ENCODE peak calls at places on chromosome 9, in seven cellular contexts. P, X, V, I, U, C and N are unnamed samples.

GRCh38 chr9:136592666-136593065 is 46.8 kb upstream of the NOTCH1 start:
- DNase-seq in V (no peak), U (no peak), I (no peak), X (no peak), P (peak), C (no peak), N (no peak)

GRCh38 chr9:126516936-126517750 is 96.6 kb upstream of the LMX1B start:
- DNase-seq in I (peak), C (peak), U (peak), V (peak), P (peak), X (peak), N (no peak)

GRCh38 chr9:112861638-112862555 is 28.8 kb downstream of the SLC46A2 start:
- DNase-seq in C (no peak), X (no peak), V (no peak), P (no peak), I (no peak), U (no peak), N (no peak)

GRCh38 chr9:6109571-6109970 is 94.1 kb upstream of the RANBP6 start:
- DNase-seq in C (no peak), U (no peak), X (no peak), V (no peak), I (no peak), P (no peak), N (no peak)

GRCh38 chr9:72365525-72366256 is 683 bp upstream of the ZFAND5 start:
- DNase-seq in U (peak), V (peak), C (peak), X (peak), P (peak), I (peak), N (peak)

GRCh38 chr9:96204853-96205252 is 97.1 kb downstream of the HSD17B3 start:
- DNase-seq in U (no peak), I (no peak), V (no peak), P (no peak), C (no peak), X (no peak), N (no peak)

GRCh38 chr9:106868565-106868964 is 5.6 kb downstream of the ZNF462 start:
- DNase-seq in U (no peak), P (no peak), I (no peak), C (no peak), V (no peak), X (no peak), N (no peak)

GRCh38 chr9:134216961-134217360 is 52.6 kb upstream of the RNU6ATAC start:
- DNase-seq in P (peak), U (no peak), X (no peak), V (no peak), C (no peak), I (no peak), N (no peak)

GRCh38 chr9:89153618-89154017 is 25.0 kb downstream of the SHC3 start:
- DNase-seq in C (no peak), I (no peak), U (no peak), V (no peak), X (peak), P (no peak), N (no peak)

GRCh38 chr9:101478906-101479305 is 43.3 kb upstream of the ALDOB start:
- DNase-seq in X (no peak), C (no peak), I (no peak), P (no peak), U (no peak), V (no peak), N (no peak)

GRCh38 chr9:110528645-110529044 is 50.9 kb downstream of the SVEP1 start:
- DNase-seq in I (no peak), V (no peak), X (no peak), U (no peak), P (no peak), C (no peak), N (no peak)

GRCh38 chr9:69412741-69413150 is 87.7 kb downstream of the ENTREP1 start:
- DNase-seq in I (peak), C (peak), V (peak), P (peak), X (peak), U (no peak), N (peak)

GRCh38 chr9:129276486-129277260 is 98.6 kb upstream of the IER5L start:
- DNase-seq in P (no peak), C (no peak), X (no peak), V (no peak), U (no peak), I (no peak), N (no peak)

GRCh38 chr9:83047839-83048775 is 14.8 kb downstream of the RASEF start:
- DNase-seq in C (no peak), X (peak), P (no peak), U (no peak), V (no peak), I (peak), N (no peak)

DNA sequence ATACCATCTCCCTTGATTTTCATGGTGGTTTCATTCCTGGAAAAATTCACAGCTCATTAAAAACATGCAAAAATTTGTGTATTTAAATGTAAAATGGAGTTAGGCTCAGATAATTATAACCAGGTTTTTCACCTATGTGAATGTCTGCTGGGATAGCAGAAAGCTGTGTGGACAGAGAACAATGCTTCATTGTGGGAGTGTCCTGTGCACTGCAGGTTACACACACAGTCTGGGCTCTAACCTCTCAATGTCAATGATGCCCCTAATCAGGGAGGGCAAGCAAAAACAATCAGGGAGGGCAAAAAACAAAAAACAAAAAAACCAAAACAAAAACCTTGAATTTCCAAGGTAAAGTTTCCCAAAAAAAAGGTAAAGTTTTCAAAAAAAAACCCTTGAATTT is 158.9 kb upstream of the KLF9 start:
- DNase-seq in P (no peak), X (no peak), C (no peak), I (no peak), U (no peak), V (no peak), N (no peak)
- TF ChIP-seq CTCF in P (no peak), X (no peak), C (no peak), I (no peak), U (no peak), V (no peak), N (no peak)

DNA sequence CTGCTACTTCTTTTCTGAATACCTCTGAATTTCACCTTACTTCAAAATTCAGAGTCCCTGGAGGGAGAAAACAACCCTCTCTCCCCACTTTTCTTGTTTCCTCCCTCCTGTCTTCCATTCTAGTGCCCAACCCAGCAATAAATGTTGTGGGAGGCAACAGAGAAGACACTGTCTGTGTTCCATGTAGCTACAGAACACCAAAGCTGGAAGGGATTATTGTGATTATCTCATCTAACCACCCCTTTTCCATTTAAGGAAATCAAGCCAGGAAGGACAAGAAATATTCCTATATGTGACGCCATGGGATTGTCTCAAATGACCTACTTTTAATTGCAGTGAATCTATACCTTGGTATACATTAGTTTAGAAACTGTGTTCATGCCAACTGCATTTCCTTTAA is 476.6 kb upstream of the TNC start:
- DNase-seq in X (no peak), P (no peak), U (no peak), I (no peak), C (no peak), V (no peak), N (no peak)
- TF ChIP-seq CTCF in X (no peak), P (no peak), U (no peak), I (no peak), C (no peak), V (no peak), N (no peak)

GRCh38 chr9:114590328-114590727 is 2.8 kb downstream of the ATP6V1G1 start:
- DNase-seq in I (no peak), X (no peak), V (no peak), C (no peak), U (no peak), P (no peak), N (no peak)

GRCh38 chr9:114588150-114588663 is 638 bp downstream of the ATP6V1G1 start:
- DNase-seq in P (no peak), U (no peak), I (no peak), C (no peak), V (no peak), X (peak), N (no peak)

GRCh38 chr9:114588671-114589526 is 1.3 kb downstream of the ATP6V1G1 start:
- DNase-seq in X (peak), P (no peak), V (no peak), I (no peak), U (no peak), C (no peak), N (no peak)

GRCh38 chr9:114583776-114584175 is 3.8 kb upstream of the ATP6V1G1 start:
- DNase-seq in X (no peak), P (no peak), I (no peak), U (no peak), V (no peak), C (no peak), N (no peak)

DNA sequence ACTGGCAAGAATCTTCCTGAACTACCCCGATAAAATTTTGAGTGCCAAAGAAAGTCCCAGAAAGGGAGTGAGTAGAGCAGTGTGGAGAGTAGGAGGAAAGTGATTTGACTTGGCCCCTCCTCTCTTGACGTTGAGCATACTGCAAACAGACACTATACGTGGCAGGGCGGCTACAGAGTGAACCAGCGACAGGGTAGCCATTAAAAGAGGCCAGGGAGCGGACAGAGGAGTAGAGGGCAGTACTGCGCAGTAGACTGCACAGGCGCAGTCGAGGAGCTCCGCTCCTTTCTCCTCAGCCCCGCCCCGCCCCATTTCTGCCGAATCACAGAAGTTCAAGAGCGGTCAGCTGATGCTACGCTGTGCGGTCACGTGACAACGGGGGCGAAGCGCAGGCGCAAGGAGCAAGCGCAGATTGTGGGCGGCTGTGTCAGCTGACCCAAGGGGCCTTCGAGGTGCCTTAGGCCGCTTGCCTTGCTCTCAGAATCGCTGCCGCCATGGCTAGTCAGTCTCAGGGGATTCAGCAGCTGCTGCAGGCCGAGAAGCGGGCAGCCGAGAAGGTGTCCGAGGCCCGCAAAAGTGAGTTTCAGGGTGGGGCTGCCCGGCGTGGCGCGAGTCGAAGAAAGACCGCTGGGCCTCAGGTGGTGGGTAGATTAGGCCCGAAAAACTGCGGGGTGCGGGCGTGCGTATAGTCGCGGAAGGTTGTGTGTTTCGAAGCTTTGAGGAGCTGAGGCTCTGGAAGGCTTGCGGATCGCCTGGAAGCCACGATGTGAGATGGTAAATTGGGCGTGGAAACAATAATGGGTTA is at the start of gene ATP6V1G1:
- DNase-seq in C (peak), X (peak), V (peak), P (peak), U (peak), I (peak), N (peak)
- TF ChIP-seq CTCF in C (no peak), X (no peak), V (no peak), P (peak), U (no peak), I (no peak), N (no peak)

DNA sequence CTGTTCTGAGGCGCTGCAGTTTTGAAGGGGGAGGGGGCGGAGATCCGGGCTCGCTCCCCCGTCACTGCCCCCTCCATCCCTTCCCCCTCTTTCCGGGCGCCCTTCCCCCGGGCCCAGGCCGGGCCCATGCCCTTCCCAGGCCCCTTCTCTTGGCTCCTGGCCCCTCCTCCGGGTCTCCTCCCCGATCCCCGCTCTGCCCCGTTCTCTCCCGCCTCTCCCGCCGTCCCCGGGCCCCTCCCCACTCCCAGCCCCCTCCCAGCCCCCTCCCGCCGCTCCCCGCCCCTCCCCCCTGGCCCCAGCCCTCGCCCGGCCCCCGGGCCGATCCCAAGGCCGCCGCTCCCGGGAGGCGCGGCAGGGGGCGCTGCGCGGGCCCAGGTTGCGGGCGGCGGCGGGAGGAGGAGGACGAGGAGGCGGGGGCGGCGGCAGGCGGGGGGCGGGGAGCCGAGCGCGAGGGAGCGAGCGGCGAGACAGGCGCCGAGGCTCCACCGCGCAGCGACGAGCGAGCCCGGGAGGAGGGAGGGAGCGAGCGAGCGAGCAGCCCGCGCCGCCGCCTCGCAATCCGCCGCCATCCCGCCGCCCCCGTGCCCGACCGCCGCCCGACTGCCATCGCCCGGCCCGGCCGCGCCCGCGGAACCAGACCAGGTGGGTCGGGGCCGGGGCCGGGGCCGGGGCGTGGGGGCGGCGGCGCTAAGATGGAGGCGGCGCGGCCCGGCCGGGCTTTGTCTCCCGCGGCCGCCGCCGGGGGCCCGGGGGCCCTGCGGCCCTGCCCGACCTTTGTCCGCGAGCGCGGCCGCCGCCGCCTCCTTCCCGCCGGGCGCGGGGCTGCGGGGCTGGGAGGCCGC is at the start of gene PRRC2B:
- DNase-seq in P (peak), U (peak), V (peak), X (peak), C (peak), I (peak), N (peak)
- TF ChIP-seq CTCF in P (no peak), U (peak), V (peak), X (peak), C (no peak), I (peak), N (peak)

GRCh38 chr9:29289365-29289764 is 1716.1 kb upstream of the C9orf72 start:
- DNase-seq in V (no peak), U (no peak), X (no peak), C (no peak), P (no peak), I (no peak), N (no peak)

GRCh38 chr9:29290519-29290918 is 1717.2 kb upstream of the C9orf72 start:
- DNase-seq in I (no peak), X (no peak), C (no peak), V (no peak), P (no peak), U (no peak), N (no peak)

GRCh38 chr9:29285818-29286217 is 1712.5 kb upstream of the C9orf72 start:
- DNase-seq in P (no peak), U (no peak), V (no peak), C (no peak), I (no peak), X (peak), N (no peak)
- TF ChIP-seq CTCF in P (no peak), U (no peak), V (no peak), C (no peak), I (no peak), X (no peak), N (no peak)

DNA sequence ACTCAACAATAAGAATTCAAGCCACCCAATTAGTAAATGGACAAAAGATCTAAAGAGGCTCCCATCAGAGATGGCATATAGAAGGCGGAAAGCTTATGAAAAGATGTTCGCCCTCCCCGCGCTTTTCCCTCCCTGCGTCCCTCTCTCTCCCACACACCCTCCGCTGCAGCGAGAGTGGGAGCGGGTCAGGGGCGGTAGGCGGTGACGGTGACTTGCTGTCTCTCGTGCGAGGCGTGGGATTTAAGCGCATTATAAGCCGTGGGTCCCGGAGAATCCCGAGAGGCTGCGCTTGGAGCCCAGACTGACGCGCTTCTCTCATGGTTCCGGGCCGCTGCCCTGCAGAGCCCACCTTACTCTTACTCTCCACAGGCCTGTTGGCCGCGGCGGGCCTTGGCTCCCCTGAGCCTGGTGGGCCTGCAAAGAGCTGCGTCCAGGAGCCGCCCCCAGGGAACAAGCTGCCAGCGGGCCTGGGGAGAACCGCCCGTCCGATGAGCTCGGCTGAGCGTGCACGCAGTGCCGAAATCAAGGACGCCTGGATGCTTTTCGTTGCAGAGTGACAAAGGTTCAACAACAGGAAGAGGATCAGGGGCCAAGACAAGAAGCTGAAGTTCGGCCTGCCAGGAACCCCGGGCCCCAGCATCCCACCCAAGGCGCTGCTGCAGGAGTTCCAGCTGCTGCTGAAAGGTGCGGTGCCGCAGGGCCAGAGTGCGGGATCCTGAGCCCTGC is 42.6 kb upstream of the BICD2 start:
- DNase-seq in I (no peak), P (no peak), C (no peak), U (no peak), V (no peak), X (no peak), N (no peak)
- TF ChIP-seq CTCF in I (no peak), P (no peak), C (no peak), U (no peak), V (no peak), X (no peak), N (no peak)

DNA sequence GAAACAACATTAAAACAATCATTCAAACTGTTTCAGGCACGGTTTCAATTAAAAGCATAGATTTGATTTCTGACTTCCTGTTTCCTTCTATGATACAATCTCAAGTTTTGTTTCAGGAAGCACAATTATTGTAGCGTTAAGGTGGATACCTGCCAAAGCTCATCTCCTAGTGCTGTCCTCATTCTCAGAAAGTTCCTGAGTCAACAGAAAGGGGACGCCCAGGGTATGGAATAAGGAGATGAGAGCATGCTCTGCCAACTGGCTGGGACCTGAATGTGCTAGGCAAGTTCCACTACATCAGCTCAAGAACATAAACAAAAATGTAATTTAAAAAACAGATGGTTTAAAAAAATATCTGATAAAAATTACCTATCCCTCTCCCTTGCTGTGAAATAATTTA is 2.1 kb upstream of the TRIM14 start:
- DNase-seq in C (no peak), U (no peak), I (no peak), V (no peak), P (no peak), X (no peak), N (no peak)
- TF ChIP-seq CTCF in C (no peak), U (no peak), I (no peak), V (no peak), P (no peak), X (no peak), N (no peak)